ENCODE peak calls at places on chromosomes 7 and 10, in seven cellular contexts. B is NCI-H1436, I is astrocyte of the hippocampus, D is cardiac muscle cell, J is hepatic stellate cell, G is NCI-H524, S is mucosa of descending colon. O is an unnamed sample.

GRCh38 chr10:21048086-21048485 is 151.0 kb upstream of the NEBL start:
- DNase-seq in G (no peak), I (peak), B (no peak), D (no peak), S (no peak), J (no peak), O (no peak)

GRCh38 chr7:95304990-95305389 is 19.3 kb downstream of the PON1 start:
- DNase-seq in D (peak), B (no peak), J (no peak), G (no peak), I (no peak), S (no peak), O (no peak)

GRCh38 chr7:151379534-151380198 is 30.2 kb downstream of the WDR86 start:
- DNase-seq in J (no peak), I (no peak), G (no peak), B (no peak), D (no peak), S (no peak), O (no peak)

GRCh38 chr7:45888185-45888992 is at the start of gene IGFBP1:
- DNase-seq in B (no peak), J (peak), G (no peak), S (no peak), I (peak), D (peak), O (peak)

GRCh38 chr10:120221873-120222485 is 235.0 kb upstream of the PLPP4 start:
- DNase-seq in S (no peak), J (peak), I (peak), G (peak), B (no peak), D (peak), O (peak)

GRCh38 chr10:30687698-30688213 is 58.2 kb upstream of the LYZL2 start:
- DNase-seq in B (peak), G (no peak), S (no peak), I (peak), D (peak), J (peak), O (peak)

GRCh38 chr10:3924344-3924743 is 139.3 kb upstream of the KLF6 start:
- DNase-seq in S (no peak), D (peak), B (no peak), J (peak), G (no peak), I (peak), O (peak)

GRCh38 chr10:3142146-3142875 is 30.3 kb downstream of the PITRM1 start:
- DNase-seq in I (no peak), S (no peak), B (no peak), G (no peak), J (no peak), D (no peak), O (no peak)

GRCh38 chr10:112754001-112754411 is 196.0 kb upstream of the TCF7L2 start:
- DNase-seq in I (no peak), D (peak), G (no peak), B (no peak), S (no peak), J (no peak), O (no peak)

GRCh38 chr7:141837683-141838082 is 3.6 kb downstream of the PRSS37 start:
- DNase-seq in J (no peak), G (no peak), S (no peak), B (no peak), D (no peak), I (no peak), O (no peak)

GRCh38 chr7:19080076-19080475 is 37.4 kb downstream of the TWIST1 start:
- DNase-seq in I (no peak), D (no peak), G (no peak), J (no peak), S (no peak), B (no peak), O (no peak)

GRCh38 chr7:124275411-124275810 is 242.5 kb upstream of the TMEM229A start:
- DNase-seq in S (no peak), G (no peak), I (no peak), J (no peak), B (peak), D (no peak), O (no peak)

GRCh38 chr10:52187521-52188258 is 126.4 kb upstream of the DKK1 start:
- DNase-seq in J (peak), G (no peak), D (no peak), B (no peak), S (no peak), I (no peak), O (no peak)

GRCh38 chr7:30977896-30978564 is 14.3 kb downstream of the GHRHR start:
- DNase-seq in B (no peak), S (no peak), J (no peak), D (peak), I (peak), G (peak), O (no peak)

GRCh38 chr10:121595806-121596667 is 2.2 kb downstream of the FGFR2 start:
- DNase-seq in J (no peak), D (no peak), S (no peak), I (peak), G (no peak), B (no peak), O (no peak)

GRCh38 chr7:6395898-6396582 is 51.7 kb downstream of the DAGLB start:
- DNase-seq in B (no peak), I (no peak), J (no peak), G (no peak), S (no peak), D (no peak), O (no peak)

GRCh38 chr7:155767562-155768437 is 44.5 kb downstream of the SHH start:
- DNase-seq in J (no peak), B (no peak), G (no peak), D (no peak), I (no peak), S (no peak), O (no peak)

GRCh38 chr7:127504715-127505114 is 80.7 kb downstream of the GCC1 start:
- DNase-seq in G (no peak), B (no peak), I (peak), S (no peak), J (peak), D (peak), O (peak)